ENCODE peak calls at places on chromosome 20, in four cellular contexts. B is left ventricle myocardium inferior, I is brain microvascular endothelial cell, Z is psoas muscle. P is an unnamed sample.

GRCh38 chr20:7231303-7231702 is 463.8 kb downstream of the BMP2 start:
- DNase-seq in B (no peak), I (no peak), Z (no peak), P (no peak)

GRCh38 chr20:57493091-57493615 is 31.8 kb downstream of the CTCFL start:
- DNase-seq in B (no peak), I (no peak), Z (no peak), P (no peak)

GRCh38 chr20:8161262-8162071 is 29.4 kb downstream of the PLCB1 start:
- DNase-seq in B (no peak), I (peak), Z (no peak), P (no peak)

GRCh38 chr20:32163951-32164350 is 43.6 kb downstream of the PLAGL2 start:
- DNase-seq in B (no peak), I (no peak), Z (no peak), P (no peak)

GRCh38 chr20:3752386-3752759 is 15.2 kb downstream of the ADISSP start:
- DNase-seq in B (no peak), I (no peak), Z (no peak), P (no peak)

GRCh38 chr20:58014628-58015315 is 213.7 kb downstream of the ANKRD60 start:
- DNase-seq in B (no peak), I (no peak), Z (no peak), P (no peak)

GRCh38 chr20:41086402-41087324 is 50.7 kb upstream of the PLCG1 start:
- DNase-seq in B (no peak), I (no peak), Z (no peak), P (no peak)

GRCh38 chr20:59988141-59988540 is 29.9 kb downstream of the CDH26 start:
- DNase-seq in B (no peak), I (peak), Z (peak), P (no peak)

GRCh38 chr20:59911041-59911440 is 22.4 kb downstream of the SYCP2 start:
- DNase-seq in B (no peak), I (no peak), Z (no peak), P (no peak)

GRCh38 chr20:14580426-14581074 is 243.1 kb upstream of the FLRT3 start:
- DNase-seq in B (no peak), I (no peak), Z (no peak), P (no peak)

GRCh38 chr20:48949304-48950170 is 28.0 kb downstream of the ARFGEF2 start:
- DNase-seq in B (no peak), I (no peak), Z (no peak), P (no peak)
- TF ChIP-seq CTCF in B (no peak), I (peak), Z (no peak), P (no peak)

GRCh38 chr20:48148916-48149672 is 363.8 kb upstream of the SULF2 start:
- DNase-seq in B (no peak), I (no peak), Z (no peak), P (no peak)
- TF ChIP-seq CTCF in B (no peak), I (no peak), Z (no peak), P (peak)

GRCh38 chr20:9884061-9884460 is 45.2 kb upstream of the PAK5 start:
- DNase-seq in B (no peak), I (no peak), Z (no peak), P (no peak)
- TF ChIP-seq CTCF in B (no peak), I (peak), Z (no peak), P (no peak)

DNA sequence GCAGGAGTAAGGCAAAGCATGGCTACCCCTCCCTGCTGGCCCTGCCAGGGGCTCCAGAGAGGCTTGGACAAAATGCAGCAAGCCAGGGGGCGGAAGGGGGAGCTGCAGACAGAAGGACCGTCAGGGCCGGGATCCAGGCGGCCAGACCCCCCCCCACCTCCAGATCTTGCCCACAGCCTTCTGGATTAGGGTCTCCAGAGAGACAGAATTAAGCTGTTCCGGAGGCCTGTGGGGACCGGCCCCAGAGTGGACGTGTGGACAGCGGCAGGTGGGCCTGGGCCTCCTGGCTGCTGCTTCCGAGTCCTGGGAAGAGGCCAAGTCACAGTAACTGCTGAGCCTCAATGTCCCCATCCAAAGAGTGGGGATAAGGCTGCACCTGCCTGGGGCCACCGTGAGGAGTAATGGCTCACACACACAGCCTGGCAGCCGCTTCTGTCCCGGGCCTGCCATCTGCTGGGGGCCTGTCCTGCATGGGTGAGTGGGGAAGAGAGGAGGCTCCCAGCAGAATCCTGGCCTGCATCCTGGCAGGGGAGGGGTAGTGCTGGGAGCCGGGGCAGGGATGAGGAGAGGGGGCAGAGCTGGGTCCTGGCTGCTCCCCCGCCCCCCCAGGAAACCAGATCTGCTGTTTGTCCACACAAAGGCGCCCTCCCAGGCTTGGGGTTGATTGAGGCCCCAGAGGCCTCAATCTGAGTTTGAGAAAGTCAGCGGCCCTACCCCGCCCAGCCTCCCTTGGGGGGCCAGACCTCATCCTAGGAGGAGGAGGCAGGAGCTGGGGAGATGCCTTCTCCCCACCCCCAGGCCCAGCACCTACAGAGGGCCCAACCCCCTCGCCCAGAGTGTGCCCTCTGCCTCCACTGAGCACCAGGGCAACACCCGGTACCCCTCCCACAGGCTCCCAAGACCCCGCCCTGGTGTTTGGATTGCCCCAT is 3.9 kb downstream of the LAMA5 start:
- DNase-seq in B (peak), I (no peak), Z (peak), P (no peak)
- TF ChIP-seq CTCF in B (peak), I (peak), Z (no peak), P (peak)

GRCh38 chr20:63434599-63435378 is 37.7 kb downstream of the KCNQ2 start:
- DNase-seq in B (peak), I (peak), Z (peak), P (peak)
- TF ChIP-seq CTCF in B (peak), I (peak), Z (peak), P (peak)

GRCh38 chr20:63291811-63292210 is 1.2 kb upstream of the COL20A1 start:
- DNase-seq in B (no peak), I (no peak), Z (no peak), P (no peak)

GRCh38 chr20:63290136-63290676 is 2.8 kb upstream of the COL20A1 start:
- DNase-seq in B (no peak), I (no peak), Z (peak), P (no peak)

GRCh38 chr20:63289311-63290135 is 3.5 kb upstream of the COL20A1 start:
- DNase-seq in B (no peak), I (no peak), Z (peak), P (no peak)

GRCh38 chr20:63292292-63292701 is 689 bp upstream of the COL20A1 start:
- DNase-seq in B (no peak), I (no peak), Z (peak), P (no peak)

GRCh38 chr20:63290677-63291472 is 2.1 kb upstream of the COL20A1 start:
- DNase-seq in B (no peak), I (peak), Z (peak), P (peak)
- TF ChIP-seq CTCF in B (peak), I (peak), Z (peak), P (peak)

GRCh38 chr20:49790077-49790798 is 22.4 kb upstream of the SLC9A8 start:
- DNase-seq in B (peak), I (peak), Z (peak), P (no peak)
- TF ChIP-seq CTCF in B (no peak), I (no peak), Z (no peak), P (no peak)

P was measured in GM10248.